ENCODE peak calls at places on chromosomes 12 and 14, in six cellular contexts. V is islet precursor cell; U is sciatic nerve; J is activated naive CD8-positive, alpha-beta T cell treated with anti-CD3 and anti-CD28 coated beads, Interleukin-2, amount 10 ng/mL, durations not matched to agents 7 days and 5 days; X is SK-N-DZ; S is kidney tubule cell. P is an unnamed sample.

GRCh38 chr12:68932701-68933563 is at the start of gene CPM:
- DNase-seq in V (peak; percentile 85), U (peak; percentile 79), J (peak; percentile 84), X (peak; percentile 15), S (peak; percentile 86), P (no peak)

GRCh38 chr12:15192721-15193120 is 28.5 kb downstream of the RERG start:
- DNase-seq in V (no peak), U (no peak), J (no peak), X (no peak), S (no peak), P (no peak)

GRCh38 chr14:71324767-71325272 is 417.6 kb downstream of the PCNX1 start:
- DNase-seq in V (peak; percentile 66), U (no peak), J (no peak), X (no peak), S (peak; percentile 47), P (no peak)

GRCh38 chr12:53975816-53976152 is 1.0 kb upstream of the HOTAIR start:
- DNase-seq in V (no peak), U (no peak), J (no peak), X (no peak), S (no peak), P (no peak)

GRCh38 chr12:123900898-123901376 is 71.7 kb downstream of the CCDC92 start:
- DNase-seq in V (peak; percentile 81), U (no peak), J (peak; percentile 38), X (peak; percentile 76), S (no peak), P (no peak)

GRCh38 chr14:42490536-42490935 is 883.9 kb downstream of the LRFN5 start:
- DNase-seq in V (no peak), U (no peak), J (no peak), X (no peak), S (no peak), P (no peak)

GRCh38 chr12:109098142-109098652 is 800 bp downstream of the UNG start:
- DNase-seq in V (no peak), U (no peak), J (no peak), X (no peak), S (peak; percentile 57), P (no peak)

GRCh38 chr14:91032250-91032649 is 28.2 kb downstream of the RPS6KA5 start:
- DNase-seq in V (no peak), U (no peak), J (no peak), X (no peak), S (no peak), P (no peak)

P was measured in GM12864.